ENCODE peak calls at places on chromosomes 6 and 20, in seven cellular contexts. One of them, this sample, is unnamed.

GRCh38 chr6:37868447-37868825 is 48.9 kb downstream of the ZFAND3 start:
- DNase-seq in lower leg skin: no peak
- DNase-seq in A549: no peak
- DNase-seq in heart left ventricle: no peak
- DNase-seq in tibial nerve: no peak
- DNase-seq in ovary: no peak
- DNase-seq in transverse colon: no peak
- DNase-seq in this sample: no peak

GRCh38 chr20:23072892-23073586 is 13.1 kb downstream of the CD93 start:
- DNase-seq in lower leg skin: no peak
- DNase-seq in A549: no peak
- DNase-seq in heart left ventricle: no peak
- DNase-seq in tibial nerve: no peak
- DNase-seq in ovary: no peak
- DNase-seq in transverse colon: no peak
- DNase-seq in this sample: no peak

GRCh38 chr6:22146581-22147468 is 150.0 kb downstream of the PRL start:
- DNase-seq in lower leg skin: no peak
- DNase-seq in A549: no peak
- DNase-seq in heart left ventricle: no peak
- DNase-seq in tibial nerve: no peak
- DNase-seq in ovary: no peak
- DNase-seq in transverse colon: no peak
- DNase-seq in this sample: no peak

GRCh38 chr20:51736947-51737346 is 31.2 kb downstream of the ATP9A start:
- DNase-seq in lower leg skin: no peak
- DNase-seq in A549: no peak
- DNase-seq in heart left ventricle: no peak
- DNase-seq in tibial nerve: no peak
- DNase-seq in ovary: no peak
- DNase-seq in transverse colon: no peak
- DNase-seq in this sample: no peak

GRCh38 chr20:64226686-64227576 is 28.6 kb upstream of the PCMTD2 start:
- DNase-seq in lower leg skin: no peak
- DNase-seq in A549: no peak
- DNase-seq in heart left ventricle: peak; percentile 15
- DNase-seq in tibial nerve: no peak
- DNase-seq in ovary: no peak
- DNase-seq in transverse colon: no peak
- DNase-seq in this sample: no peak

GRCh38 chr6:77796824-77797809 is 144.3 kb downstream of the MEI4 start:
- DNase-seq in lower leg skin: no peak
- DNase-seq in A549: no peak
- DNase-seq in heart left ventricle: no peak
- DNase-seq in tibial nerve: no peak
- DNase-seq in ovary: no peak
- DNase-seq in transverse colon: no peak
- DNase-seq in this sample: no peak

GRCh38 chr20:10794765-10795164 is 121.0 kb upstream of the JAG1 start:
- DNase-seq in lower leg skin: no peak
- DNase-seq in A549: no peak
- DNase-seq in heart left ventricle: no peak
- DNase-seq in tibial nerve: no peak
- DNase-seq in ovary: no peak
- DNase-seq in transverse colon: no peak
- DNase-seq in this sample: no peak

GRCh38 chr6:109772961-109773431 is 81.9 kb downstream of the FIG4 start:
- DNase-seq in lower leg skin: no peak
- DNase-seq in A549: no peak
- DNase-seq in heart left ventricle: peak; percentile 83
- DNase-seq in tibial nerve: no peak
- DNase-seq in ovary: no peak
- DNase-seq in transverse colon: no peak
- DNase-seq in this sample: no peak

GRCh38 chr6:21846541-21847451 is 253.2 kb downstream of the SOX4 start:
- DNase-seq in lower leg skin: no peak
- DNase-seq in A549: no peak
- DNase-seq in heart left ventricle: no peak
- DNase-seq in tibial nerve: no peak
- DNase-seq in ovary: no peak
- DNase-seq in transverse colon: no peak
- DNase-seq in this sample: no peak

GRCh38 chr6:221531-222349 is 70.5 kb upstream of the DUSP22 start:
- DNase-seq in lower leg skin: no peak
- DNase-seq in A549: no peak
- DNase-seq in heart left ventricle: no peak
- DNase-seq in tibial nerve: no peak
- DNase-seq in ovary: no peak
- DNase-seq in transverse colon: no peak
- DNase-seq in this sample: no peak

GRCh38 chr6:9499709-9500108 is 915.2 kb downstream of the TFAP2A start:
- DNase-seq in lower leg skin: no peak
- DNase-seq in A549: no peak
- DNase-seq in heart left ventricle: no peak
- DNase-seq in tibial nerve: no peak
- DNase-seq in ovary: no peak
- DNase-seq in transverse colon: no peak
- DNase-seq in this sample: no peak

GRCh38 chr6:17820055-17820454 is 113.3 kb upstream of the NUP153 start:
- DNase-seq in lower leg skin: no peak
- DNase-seq in A549: no peak
- DNase-seq in heart left ventricle: no peak
- DNase-seq in tibial nerve: no peak
- DNase-seq in ovary: no peak
- DNase-seq in transverse colon: no peak
- DNase-seq in this sample: no peak

GRCh38 chr6:8707956-8708772 is 272.8 kb upstream of the SLC35B3 start:
- DNase-seq in lower leg skin: peak; percentile 60
- DNase-seq in A549: peak; percentile 6
- DNase-seq in heart left ventricle: no peak
- DNase-seq in tibial nerve: no peak
- DNase-seq in ovary: no peak
- DNase-seq in transverse colon: peak; percentile 34
- DNase-seq in this sample: no peak

GRCh38 chr6:129606664-129607063 is 103.3 kb downstream of the ARHGAP18 start:
- DNase-seq in lower leg skin: no peak
- DNase-seq in A549: no peak
- DNase-seq in heart left ventricle: no peak
- DNase-seq in tibial nerve: no peak
- DNase-seq in ovary: no peak
- DNase-seq in transverse colon: no peak
- DNase-seq in this sample: no peak

GRCh38 chr6:12286381-12287132 is 3.6 kb upstream of the EDN1 start:
- DNase-seq in lower leg skin: no peak
- DNase-seq in A549: no peak
- DNase-seq in heart left ventricle: no peak
- DNase-seq in tibial nerve: no peak
- DNase-seq in ovary: no peak
- DNase-seq in transverse colon: no peak
- DNase-seq in this sample: no peak

GRCh38 chr6:126123226-126123625 is 136.9 kb downstream of the TRMT11 start:
- DNase-seq in lower leg skin: no peak
- DNase-seq in A549: no peak
- DNase-seq in heart left ventricle: no peak
- DNase-seq in tibial nerve: no peak
- DNase-seq in ovary: peak; percentile 36
- DNase-seq in transverse colon: no peak
- DNase-seq in this sample: no peak
- TF ChIP-seq POLR2A in lower leg skin: no peak
- TF ChIP-seq POLR2A in A549: no peak
- TF ChIP-seq POLR2A in heart left ventricle: no peak
- TF ChIP-seq POLR2A in tibial nerve: no peak
- TF ChIP-seq POLR2A in ovary: no peak
- TF ChIP-seq POLR2A in transverse colon: no peak
- TF ChIP-seq POLR2A in this sample: no peak

GRCh38 chr20:13638162-13638495 is 603 bp downstream of the TASP1 start:
- DNase-seq in lower leg skin: no peak
- DNase-seq in A549: peak; percentile 33
- DNase-seq in heart left ventricle: no peak
- DNase-seq in tibial nerve: no peak
- DNase-seq in ovary: no peak
- DNase-seq in transverse colon: peak; percentile 11
- DNase-seq in this sample: no peak

GRCh38 chr20:13644010-13644409 is 5.3 kb upstream of the TASP1 start:
- DNase-seq in lower leg skin: no peak
- DNase-seq in A549: no peak
- DNase-seq in heart left ventricle: no peak
- DNase-seq in tibial nerve: no peak
- DNase-seq in ovary: no peak
- DNase-seq in transverse colon: no peak
- DNase-seq in this sample: no peak

GRCh38 chr20:13638496-13639477 is at the start of gene TASP1:
- DNase-seq in lower leg skin: peak; percentile 97
- DNase-seq in A549: peak; percentile 98
- DNase-seq in heart left ventricle: peak; percentile 96
- DNase-seq in tibial nerve: peak; percentile 92
- DNase-seq in ovary: peak; percentile 95
- DNase-seq in transverse colon: peak; percentile 98
- DNase-seq in this sample: peak; percentile 83
- TF ChIP-seq POLR2A in lower leg skin: no peak
- TF ChIP-seq POLR2A in A549: peak; percentile 87
- TF ChIP-seq POLR2A in heart left ventricle: no peak
- TF ChIP-seq POLR2A in tibial nerve: peak; percentile 57
- TF ChIP-seq POLR2A in ovary: peak; percentile 60
- TF ChIP-seq POLR2A in transverse colon: peak; percentile 61
- TF ChIP-seq POLR2A in this sample: peak; percentile 77

DNA sequence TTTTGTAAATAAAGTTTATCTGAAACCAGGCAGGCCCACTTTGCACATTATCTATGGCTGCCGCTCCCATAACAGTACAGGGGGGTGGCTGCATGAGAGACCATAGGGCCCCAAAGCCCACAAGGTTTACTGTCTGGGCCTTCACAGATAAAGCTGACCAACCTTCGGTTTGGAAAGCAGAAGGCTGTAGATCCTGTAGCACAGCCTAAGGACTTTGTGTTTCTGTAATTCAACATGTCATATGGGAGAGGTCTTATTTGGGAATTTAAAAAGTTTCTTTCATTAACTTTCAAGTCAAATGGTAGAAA is 362.8 kb downstream of the QKI start:
- DNase-seq in lower leg skin: no peak
- DNase-seq in A549: no peak
- DNase-seq in heart left ventricle: no peak
- DNase-seq in tibial nerve: no peak
- DNase-seq in ovary: no peak
- DNase-seq in transverse colon: no peak
- DNase-seq in this sample: no peak
- TF ChIP-seq POLR2A in lower leg skin: no peak
- TF ChIP-seq POLR2A in A549: no peak
- TF ChIP-seq POLR2A in heart left ventricle: no peak
- TF ChIP-seq POLR2A in tibial nerve: no peak
- TF ChIP-seq POLR2A in ovary: no peak
- TF ChIP-seq POLR2A in transverse colon: no peak
- TF ChIP-seq POLR2A in this sample: no peak

GRCh38 chr20:46351357-46352058 is 43.2 kb upstream of the CDH22 start:
- DNase-seq in lower leg skin: no peak
- DNase-seq in A549: no peak
- DNase-seq in heart left ventricle: no peak
- DNase-seq in tibial nerve: no peak
- DNase-seq in ovary: no peak
- DNase-seq in transverse colon: no peak
- DNase-seq in this sample: no peak
- TF ChIP-seq POLR2A in lower leg skin: no peak
- TF ChIP-seq POLR2A in A549: no peak
- TF ChIP-seq POLR2A in heart left ventricle: no peak
- TF ChIP-seq POLR2A in tibial nerve: no peak
- TF ChIP-seq POLR2A in ovary: no peak
- TF ChIP-seq POLR2A in transverse colon: no peak
- TF ChIP-seq POLR2A in this sample: no peak

This sample was measured in GM12892.